ENCODE peak calls at places on chromosomes 6 and 20, in four cellular contexts. F is MM.1S, A is H1, W is mammary epithelial cell. N is an unnamed sample.
A peak's percentile ranks its signal among the peaks of the same experiment; 100 is the strongest.

GRCh38 chr20:32599783-32600340 is 14.7 kb upstream of the NOL4L start:
- DNase-seq in A (no peak), W (peak; percentile 27), F (no peak), N (no peak)

GRCh38 chr6:155418017-155418749 is 37.5 kb downstream of the NOX3 start:
- DNase-seq in F (peak; percentile 60), W (peak; percentile 66), A (no peak), N (no peak)

GRCh38 chr20:13717631-13718044 is 67.1 kb downstream of the ESF1 start:
- DNase-seq in A (no peak), W (no peak), F (no peak), N (no peak)

GRCh38 chr20:45993197-45993951 is 15.3 kb upstream of the MMP9 start:
- DNase-seq in F (no peak), A (no peak), W (peak; percentile 99), N (no peak)

GRCh38 chr6:36169023-36170007 is 27.2 kb upstream of the BRPF3 start:
- DNase-seq in F (peak; percentile 53), W (no peak), A (no peak), N (no peak)

GRCh38 chr6:56683882-56684281 is 41.2 kb upstream of the DST start:
- DNase-seq in F (no peak), A (no peak), W (peak; percentile 89), N (no peak)

GRCh38 chr6:48825501-48826317 is 637.3 kb downstream of the MMUT start:
- DNase-seq in W (no peak), F (no peak), A (no peak), N (no peak)

GRCh38 chr6:40803897-40804702 is 216.9 kb upstream of the LRFN2 start:
- DNase-seq in F (no peak), A (no peak), W (no peak), N (no peak)

GRCh38 chr6:82995066-82995465 is 70.6 kb downstream of the UBE3D start:
- DNase-seq in F (peak; percentile 64), A (no peak), W (no peak), N (no peak)

GRCh38 chr20:63689046-63690000 is 7.1 kb upstream of the TNFRSF6B start:
- DNase-seq in F (no peak), A (no peak), W (no peak), N (no peak)

GRCh38 chr6:99446076-99446475 is 21.0 kb upstream of the PNISR start:
- DNase-seq in F (no peak), A (no peak), W (no peak), N (no peak)

GRCh38 chr6:144007455-144007778 is 642 bp downstream of the PLAGL1 start:
- DNase-seq in W (peak; percentile 7), A (no peak), F (no peak), N (no peak)

GRCh38 chr6:37800904-37801669 is 18.4 kb upstream of the ZFAND3 start:
- DNase-seq in A (no peak), W (no peak), F (no peak), N (no peak)

GRCh38 chr6:39887692-39888450 is 46.4 kb downstream of the MOCS1 start:
- DNase-seq in F (no peak), A (no peak), W (no peak), N (no peak)

GRCh38 chr20:62382306-62383198 is 4.4 kb upstream of the RPS21 start:
- DNase-seq in W (peak; percentile 65), F (peak; percentile 81), A (peak; percentile 95), N (peak; percentile 85)

GRCh38 chr6:136180729-136181128 is 69.4 kb downstream of the MTFR2 start:
- DNase-seq in F (no peak), W (no peak), A (no peak), N (no peak)

GRCh38 chr6:13305791-13306190 is 22.5 kb downstream of the TBC1D7 start:
- DNase-seq in F (no peak), A (no peak), W (no peak), N (no peak)
- H3K36me3 ChIP-seq in F (no peaks in the 10 kb centered on the region), A (peaks cover 57% of the 10 kb centered on the region), W (peaks cover under 1% of the 10 kb centered on the region), N (peaks cover 72% of the 10 kb centered on the region)

DNA sequence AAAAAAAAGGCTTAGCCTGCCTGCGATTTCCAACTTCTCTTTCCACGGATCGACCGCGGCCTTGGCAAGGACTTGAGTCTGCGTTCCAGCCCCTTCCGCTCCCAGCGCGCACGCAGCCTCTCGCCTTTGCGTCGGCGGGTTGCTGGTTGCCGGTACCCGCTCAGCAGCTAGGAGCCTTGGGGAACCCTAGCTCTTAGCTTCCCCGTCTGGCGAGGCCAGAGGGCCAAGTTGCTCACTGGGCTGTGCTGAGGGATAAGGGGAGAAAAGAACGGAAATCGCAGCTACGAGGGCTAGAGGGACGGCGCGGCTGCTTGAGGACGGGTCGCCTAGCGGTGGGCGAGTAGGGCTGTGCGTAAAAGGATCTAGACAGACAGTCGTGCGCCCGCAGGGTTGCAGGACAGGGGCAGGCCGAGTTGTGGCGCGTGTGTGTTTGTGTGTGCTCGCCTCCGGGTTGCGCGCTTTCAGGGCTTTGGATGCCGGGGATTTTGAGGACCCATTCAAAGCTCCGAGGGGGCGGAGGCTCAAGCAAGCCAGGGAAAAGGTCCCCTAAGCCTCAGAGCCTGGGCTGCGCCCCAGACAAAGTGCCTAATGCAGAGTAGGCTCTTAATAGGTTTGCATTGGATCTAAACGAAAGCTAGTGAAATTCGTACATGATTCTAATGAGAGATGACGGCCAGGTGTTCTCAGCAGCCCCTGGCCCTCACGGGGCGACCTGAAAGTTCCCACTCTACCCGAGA is 40.5 kb upstream of the OSTM1 start:
- DNase-seq in F (no peak), W (peak; percentile 58), A (peak; percentile 79), N (peak; percentile 14)
- TF ChIP-seq EZH2 in F (no peak), W (no peak), A (peak; percentile 88), N (peak; percentile 63)

GRCh38 chr6:15364401-15365037 is 118.7 kb downstream of the JARID2 start:
- DNase-seq in W (no peak), A (no peak), F (no peak), N (no peak)

GRCh38 chr6:15366879-15367278 is 121.0 kb downstream of the JARID2 start:
- DNase-seq in F (no peak), A (no peak), W (no peak), N (no peak)

GRCh38 chr6:15363523-15364400 is 117.9 kb downstream of the JARID2 start:
- DNase-seq in A (no peak), F (no peak), W (no peak), N (no peak)

GRCh38 chr6:15366003-15366535 is 120.2 kb downstream of the JARID2 start:
- DNase-seq in W (peak; percentile 28), A (no peak), F (no peak), N (no peak)

DNA sequence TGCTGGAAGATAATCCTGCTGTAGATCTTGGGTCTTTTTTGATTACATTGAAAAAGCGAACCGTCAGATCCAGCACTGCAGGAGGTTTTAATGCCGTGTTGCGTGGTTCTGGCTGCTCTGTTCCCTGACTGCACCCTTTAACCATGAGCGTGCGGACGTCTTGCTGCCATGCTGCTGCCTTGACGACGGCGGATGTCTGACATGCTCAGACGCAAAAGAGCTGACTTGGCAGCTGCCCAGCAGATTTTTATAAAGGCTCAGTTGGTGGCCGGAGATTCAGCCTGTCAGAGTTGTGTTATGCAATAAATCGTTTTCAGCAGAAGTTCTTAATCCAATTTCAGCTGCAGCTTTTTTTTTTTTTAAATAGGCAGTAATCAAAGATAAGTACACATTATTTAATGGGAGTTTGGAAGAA is 119.4 kb downstream of the JARID2 start:
- DNase-seq in A (no peak), F (no peak), W (peak; percentile 84), N (no peak)
- H3K9ac ChIP-seq in A (no peak overlapping the region), F (no peak overlapping the region), W (peak overlapping the region; percentile 44), N (no peak overlapping the region)

DNA sequence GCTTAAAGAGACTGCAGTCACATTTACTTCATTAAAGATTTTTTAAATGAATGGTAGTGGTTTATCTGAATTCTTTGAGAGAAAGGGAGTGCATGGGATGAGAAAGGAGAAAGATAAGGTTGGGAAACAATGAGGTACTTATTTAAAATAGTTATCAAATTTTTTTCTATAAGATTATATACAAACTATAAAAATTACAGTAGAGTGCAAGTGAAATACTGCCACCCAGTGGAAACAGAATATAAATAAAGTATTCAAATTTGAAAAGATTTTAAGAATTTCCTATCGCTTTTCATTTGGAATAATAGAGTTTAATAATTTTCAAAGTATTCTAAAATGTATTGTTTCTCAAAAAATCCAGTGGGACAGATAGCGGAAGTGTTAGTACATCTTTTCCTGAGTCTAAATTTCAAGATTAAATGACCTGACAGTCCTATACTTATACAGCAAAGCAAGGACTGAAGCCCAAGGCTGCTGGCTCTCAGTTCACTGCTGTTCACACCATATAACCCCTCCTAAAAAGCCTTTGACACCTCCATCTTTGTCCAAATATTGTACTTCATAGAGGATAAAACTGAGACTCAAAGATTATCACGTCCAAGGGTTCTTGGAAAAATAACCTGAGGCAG is 31.1 kb downstream of the EPM2A start:
- DNase-seq in F (no peak), A (no peak), W (no peak), N (no peak)
- H3K36me3 ChIP-seq in F (no peaks in the 10 kb centered on the region), A (peaks cover 5% of the 10 kb centered on the region), W (no peaks in the 10 kb centered on the region), N (no peaks in the 10 kb centered on the region)

DNA sequence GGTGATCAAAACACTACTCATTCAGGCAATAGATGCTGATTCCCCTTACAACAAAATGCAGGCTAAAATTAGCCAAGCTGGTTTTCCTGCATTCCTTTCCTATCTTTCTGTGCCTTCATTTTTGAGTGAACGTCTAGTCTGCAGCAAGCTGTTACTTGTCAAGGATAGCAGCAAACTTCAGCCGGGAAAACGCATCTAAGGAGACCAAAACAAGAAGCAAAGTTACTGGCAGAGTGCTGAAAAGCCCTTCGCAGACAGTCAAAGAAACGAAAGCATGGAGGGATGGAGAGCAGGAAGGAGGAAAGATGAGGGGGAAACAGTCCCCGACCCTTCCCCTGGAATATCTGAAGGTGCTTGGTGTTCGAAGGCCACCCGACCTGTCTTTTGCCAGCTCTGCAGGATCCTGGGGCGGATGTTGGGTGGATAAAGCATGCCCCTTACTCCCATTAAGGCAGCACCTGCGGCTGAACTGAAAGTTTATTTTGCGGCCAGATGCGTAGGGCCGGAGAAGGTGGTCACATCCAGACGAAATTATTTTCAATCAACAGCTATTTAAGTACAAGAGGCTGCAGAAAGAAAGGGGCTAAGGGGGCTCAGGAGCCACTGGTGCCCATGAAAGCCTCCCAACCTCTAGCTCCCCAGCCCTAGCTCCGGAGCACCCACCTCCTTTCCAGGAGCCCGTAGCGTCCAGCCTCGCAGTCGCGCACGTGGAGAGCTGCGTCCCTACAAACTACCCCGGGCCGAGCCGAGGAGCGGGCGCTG is 538 bp downstream of the FERMT1 start:
- DNase-seq in F (peak; percentile 43), A (peak; percentile 52), W (peak; percentile 87), N (no peak)
- TF ChIP-seq EZH2 in F (no peak), A (peak; percentile 55), W (no peak), N (no peak)

GRCh38 chr6:32588156-32588555 is 1.5 kb downstream of the HLA-DRB1 start:
- DNase-seq in A (no peak), F (no peak), W (no peak), N (no peak)
- H3K9ac ChIP-seq in A (no peak overlapping the region), F (no peak overlapping the region), W (no peak overlapping the region), N (no peak overlapping the region)

DNA sequence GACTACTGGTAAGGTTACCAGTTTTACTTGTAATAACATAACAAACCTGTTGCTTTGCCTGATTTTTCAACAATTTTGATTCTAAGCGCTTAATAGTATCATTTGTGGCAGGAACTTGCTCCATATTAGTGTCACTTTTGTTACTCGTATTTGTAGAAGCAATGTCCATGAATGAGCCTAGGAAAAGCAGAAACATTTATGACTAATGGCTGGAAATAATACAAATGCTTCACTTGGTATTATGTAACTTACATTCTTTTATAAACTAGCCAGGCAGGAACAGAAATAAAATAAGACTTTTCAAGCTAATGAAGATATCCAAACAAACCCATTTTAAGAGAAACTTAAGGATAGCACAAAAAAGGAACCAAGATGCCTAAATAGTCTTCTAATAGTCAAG is 38.9 kb downstream of the MAP3K7 start:
- DNase-seq in F (no peak), W (no peak), A (no peak), N (no peak)
- H3K36me3 ChIP-seq in F (no peaks in the 10 kb centered on the region), W (peaks cover 40% of the 10 kb centered on the region), A (peaks cover 47% of the 10 kb centered on the region), N (peaks cover 91% of the 10 kb centered on the region)